ENCODE peak calls at places on chromosomes 12 and 14, in eight cellular contexts. M, L, R, Z, H, U, A and X are unnamed samples.

GRCh38 chr12:67693895-67694294 is 45.4 kb downstream of the DYRK2 start:
- DNase-seq in M (no peak), L (no peak), R (no peak), Z (no peak), H (no peak), U (no peak), A (no peak), X (no peak)

GRCh38 chr14:85257287-85257686 is 272.7 kb upstream of the FLRT2 start:
- DNase-seq in M (no peak), L (no peak), R (no peak), Z (no peak), H (no peak), U (no peak), A (no peak), X (no peak)

GRCh38 chr12:48999371-49000131 is at the start of gene DDN:
- DNase-seq in M (no peak), L (no peak), R (no peak), Z (no peak), H (no peak), U (no peak), A (no peak), X (peak)

GRCh38 chr12:482061-482460 is 22.3 kb downstream of the B4GALNT3 start:
- DNase-seq in M (no peak), L (no peak), R (no peak), Z (no peak), H (no peak), U (no peak), A (no peak), X (no peak)

GRCh38 chr12:7439579-7440505 is 4.1 kb downstream of the CD163L1 start:
- DNase-seq in M (no peak), L (peak), R (no peak), Z (no peak), H (peak), U (no peak), A (no peak), X (peak)

GRCh38 chr14:103629503-103630121 is 601 bp downstream of the KLC1 start:
- DNase-seq in M (no peak), L (no peak), R (peak), Z (no peak), H (peak), U (peak), A (peak), X (peak)

GRCh38 chr12:66633676-66634075 is 45.2 kb downstream of the GRIP1 start:
- DNase-seq in M (no peak), L (peak), R (no peak), Z (no peak), H (no peak), U (no peak), A (no peak), X (no peak)

GRCh38 chr12:88763536-88764100 is 183.3 kb upstream of the KITLG start:
- DNase-seq in M (no peak), L (no peak), R (no peak), Z (no peak), H (no peak), U (no peak), A (no peak), X (no peak)

GRCh38 chr14:61780125-61780524 is 17.9 kb downstream of the SNAPC1 start:
- DNase-seq in M (no peak), L (no peak), R (no peak), Z (no peak), H (no peak), U (no peak), A (no peak), X (no peak)

GRCh38 chr14:62604524-62604923 is 440.7 kb downstream of the KCNH5 start:
- DNase-seq in M (no peak), L (no peak), R (no peak), Z (no peak), H (no peak), U (no peak), A (no peak), X (no peak)

GRCh38 chr12:9813821-9814798 is 13.2 kb upstream of the KLRF1 start:
- DNase-seq in M (peak), L (peak), R (peak), Z (no peak), H (peak), U (peak), A (peak), X (peak)

GRCh38 chr14:90288646-90289355 is 32.4 kb downstream of the PSMC1 start:
- DNase-seq in M (no peak), L (peak), R (no peak), Z (no peak), H (no peak), U (no peak), A (no peak), X (no peak)

GRCh38 chr14:93090826-93091583 is 24.7 kb downstream of the ITPK1 start:
- DNase-seq in M (no peak), L (no peak), R (peak), Z (no peak), H (no peak), U (peak), A (no peak), X (no peak)

GRCh38 chr12:93442411-93443340 is 929 bp upstream of the UBE2N start:
- DNase-seq in M (no peak), L (no peak), R (no peak), Z (no peak), H (no peak), U (no peak), A (no peak), X (no peak)

DNA sequence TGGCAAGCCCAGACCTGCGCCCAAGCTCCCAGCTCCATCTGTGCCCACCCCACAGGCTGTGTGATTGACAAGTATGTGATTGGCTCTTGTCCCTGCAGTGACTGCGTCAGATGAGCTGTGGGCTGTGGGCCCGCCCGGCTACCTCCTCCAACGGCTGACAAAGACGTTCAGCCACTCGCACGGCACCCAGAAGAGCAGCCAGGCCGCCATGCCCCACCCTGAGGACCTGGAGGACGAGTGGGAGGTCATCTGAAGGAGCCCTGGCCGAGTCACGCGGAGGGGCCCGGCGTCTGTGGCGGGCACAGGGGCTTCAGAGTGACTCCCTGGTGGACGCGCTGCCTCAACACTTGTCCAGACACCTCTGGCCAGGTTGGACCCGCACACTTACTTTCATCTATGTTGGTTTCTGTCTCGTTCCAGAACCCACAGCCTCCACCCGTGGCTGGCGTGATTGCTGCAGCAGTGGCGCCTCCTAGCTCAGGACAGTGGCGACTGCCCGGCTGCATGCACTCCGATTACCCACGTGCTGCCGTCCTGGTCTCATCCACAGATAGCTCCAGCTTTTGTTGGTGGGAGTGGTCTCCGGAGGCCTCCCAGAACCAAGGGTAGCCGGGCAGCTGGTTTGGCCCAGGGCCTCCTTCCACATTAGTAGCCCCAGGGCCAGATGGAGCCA is 11.4 kb downstream of the ANKRD9 start:
- DNase-seq in M (no peak), L (no peak), R (no peak), Z (no peak), H (peak), U (no peak), A (no peak), X (no peak)
- TF ChIP-seq CTCF in M (no peak), L (no peak), R (no peak), Z (no peak), H (peak), U (no peak), A (no peak), X (no peak)

GRCh38 chr12:25256005-25256404 is 5.3 kb upstream of the KRAS start:
- DNase-seq in M (no peak), L (no peak), R (no peak), Z (no peak), H (no peak), U (no peak), A (no peak), X (no peak)
- TF ChIP-seq POLR2AphosphoS5 in M (no peak), L (no peak), R (no peak), Z (no peak), H (no peak), U (no peak), A (no peak), X (no peak)

DNA sequence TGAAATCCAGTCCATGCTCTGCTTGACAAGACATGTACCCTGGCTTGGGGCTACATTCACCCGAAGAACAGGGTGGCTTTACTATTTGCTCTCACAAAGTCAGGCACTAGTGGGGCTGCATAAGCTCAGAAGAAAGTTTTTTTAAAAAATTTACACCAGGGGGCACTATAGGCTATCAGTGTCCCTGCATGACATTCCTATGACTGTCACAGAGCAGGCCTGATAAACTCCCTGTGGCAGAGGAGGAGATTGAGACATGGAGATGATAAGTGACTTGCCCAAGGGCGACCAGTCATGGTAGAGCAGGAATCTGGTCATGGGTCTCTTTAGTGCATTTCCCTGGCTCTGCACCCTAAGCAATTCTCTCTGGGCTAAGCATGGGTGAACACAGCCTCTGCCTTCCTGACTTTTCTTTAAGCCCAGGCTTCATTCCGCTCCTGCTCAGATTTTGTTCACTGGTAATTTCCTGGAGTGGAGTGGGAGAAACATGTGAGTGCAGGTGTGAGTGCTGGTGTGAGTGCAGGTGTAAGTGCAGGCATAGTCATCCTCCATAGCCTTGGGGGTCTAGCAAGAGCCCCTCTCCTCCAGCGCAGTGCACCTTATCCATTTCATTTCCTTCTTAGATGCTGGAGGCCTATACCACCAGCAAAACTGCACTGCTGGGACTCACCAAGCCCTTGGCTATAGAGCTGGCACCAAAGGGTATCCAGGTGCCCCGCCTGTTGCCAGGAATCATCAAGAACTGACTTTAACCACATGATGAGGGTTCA is 91.6 kb downstream of the DHRS2 start:
- DNase-seq in M (no peak), L (peak), R (no peak), Z (peak), H (no peak), U (no peak), A (no peak), X (no peak)
- TF ChIP-seq CTCF in M (peak), L (peak), R (no peak), Z (no peak), H (peak), U (peak), A (no peak), X (no peak)

GRCh38 chr14:33835677-33836076 is 115.2 kb downstream of the EGLN3 start:
- DNase-seq in M (no peak), L (no peak), R (no peak), Z (no peak), H (no peak), U (no peak), A (no peak), X (no peak)

GRCh38 chr14:33836895-33837577 is 113.8 kb downstream of the EGLN3 start:
- DNase-seq in M (no peak), L (no peak), R (no peak), Z (no peak), H (no peak), U (no peak), A (no peak), X (no peak)

GRCh38 chr14:33834956-33835655 is 115.8 kb downstream of the EGLN3 start:
- DNase-seq in M (no peak), L (no peak), R (no peak), Z (no peak), H (no peak), U (no peak), A (no peak), X (no peak)

GRCh38 chr14:33837943-33838683 is 112.8 kb downstream of the EGLN3 start:
- DNase-seq in M (no peak), L (no peak), R (no peak), Z (no peak), H (no peak), U (peak), A (no peak), X (no peak)

DNA sequence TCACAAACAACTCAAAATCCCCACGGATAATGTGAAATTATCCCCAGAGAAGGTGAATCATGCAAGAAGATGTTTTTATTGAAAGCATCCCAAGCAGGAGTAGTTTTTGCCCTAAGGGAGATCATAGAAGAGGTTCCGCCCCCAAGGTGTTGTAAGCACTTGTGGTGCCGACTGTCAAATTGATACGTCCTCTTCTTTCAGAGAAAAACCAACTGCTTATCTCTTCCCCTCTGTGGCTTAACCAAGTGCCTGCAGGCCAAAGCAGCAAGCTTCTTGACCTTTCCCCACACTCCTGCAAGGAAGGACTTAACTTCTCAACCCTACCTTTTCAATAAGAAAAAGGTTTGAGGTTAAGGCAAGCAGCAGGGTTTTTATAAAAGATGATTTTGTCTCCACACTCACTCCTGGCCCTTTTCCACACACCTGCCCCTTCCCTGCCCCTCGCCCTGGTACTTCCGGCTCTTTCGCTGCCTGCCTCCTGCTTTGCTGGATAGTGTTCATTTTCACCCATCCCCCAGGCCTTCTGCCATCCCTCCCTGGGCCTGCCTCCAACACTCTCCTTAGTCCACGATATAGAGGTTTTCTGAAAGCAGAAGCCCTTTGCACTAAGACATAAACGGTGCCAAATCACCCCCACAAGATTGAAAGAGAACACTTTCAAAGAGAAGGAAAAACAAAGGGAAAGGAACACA is 114.5 kb downstream of the EGLN3 start:
- DNase-seq in M (no peak), L (no peak), R (no peak), Z (no peak), H (no peak), U (no peak), A (no peak), X (no peak)
- TF ChIP-seq POLR2AphosphoS5 in M (no peak), L (no peak), R (no peak), Z (no peak), H (no peak), U (no peak), A (no peak), X (no peak)

GRCh38 chr12:85448548-85449139 is 168.6 kb downstream of the ALX1 start:
- DNase-seq in M (no peak), L (peak), R (no peak), Z (no peak), H (no peak), U (no peak), A (no peak), X (no peak)
- TF ChIP-seq CTCF in M (peak), L (no peak), R (no peak), Z (no peak), H (peak), U (peak), A (no peak), X (no peak)

GRCh38 chr12:47021298-47021697 is 58.1 kb upstream of the PCED1B start:
- DNase-seq in M (peak), L (peak), R (no peak), Z (peak), H (no peak), U (peak), A (no peak), X (no peak)
- TF ChIP-seq POLR2AphosphoS5 in M (no peak), L (no peak), R (no peak), Z (no peak), H (no peak), U (no peak), A (no peak), X (no peak)

GRCh38 chr14:97218713-97219355 is 421.7 kb downstream of the VRK1 start:
- DNase-seq in M (no peak), L (no peak), R (no peak), Z (no peak), H (no peak), U (no peak), A (no peak), X (peak)
- TF ChIP-seq CTCF in M (no peak), L (no peak), R (no peak), Z (no peak), H (no peak), U (no peak), A (no peak), X (no peak)

GRCh38 chr14:21078287-21078686 is 8.2 kb downstream of the ARHGEF40 start:
- DNase-seq in M (no peak), L (no peak), R (no peak), Z (no peak), H (no peak), U (no peak), A (no peak), X (no peak)
- TF ChIP-seq POLR2AphosphoS5 in M (no peak), L (no peak), R (no peak), Z (no peak), H (no peak), U (no peak), A (no peak), X (no peak)

GRCh38 chr12:69511870-69512269 is 41.7 kb downstream of the FRS2 start:
- DNase-seq in M (no peak), L (no peak), R (no peak), Z (no peak), H (no peak), U (peak), A (no peak), X (no peak)

GRCh38 chr12:69511016-69511415 is 40.8 kb downstream of the FRS2 start:
- DNase-seq in M (no peak), L (no peak), R (no peak), Z (no peak), H (no peak), U (no peak), A (no peak), X (no peak)

GRCh38 chr12:69511469-69511868 is 41.3 kb downstream of the FRS2 start:
- DNase-seq in M (no peak), L (no peak), R (no peak), Z (no peak), H (no peak), U (no peak), A (no peak), X (no peak)

GRCh38 chr12:69509308-69509736 is 39.1 kb downstream of the FRS2 start:
- DNase-seq in M (no peak), L (peak), R (no peak), Z (no peak), H (no peak), U (no peak), A (no peak), X (no peak)

DNA sequence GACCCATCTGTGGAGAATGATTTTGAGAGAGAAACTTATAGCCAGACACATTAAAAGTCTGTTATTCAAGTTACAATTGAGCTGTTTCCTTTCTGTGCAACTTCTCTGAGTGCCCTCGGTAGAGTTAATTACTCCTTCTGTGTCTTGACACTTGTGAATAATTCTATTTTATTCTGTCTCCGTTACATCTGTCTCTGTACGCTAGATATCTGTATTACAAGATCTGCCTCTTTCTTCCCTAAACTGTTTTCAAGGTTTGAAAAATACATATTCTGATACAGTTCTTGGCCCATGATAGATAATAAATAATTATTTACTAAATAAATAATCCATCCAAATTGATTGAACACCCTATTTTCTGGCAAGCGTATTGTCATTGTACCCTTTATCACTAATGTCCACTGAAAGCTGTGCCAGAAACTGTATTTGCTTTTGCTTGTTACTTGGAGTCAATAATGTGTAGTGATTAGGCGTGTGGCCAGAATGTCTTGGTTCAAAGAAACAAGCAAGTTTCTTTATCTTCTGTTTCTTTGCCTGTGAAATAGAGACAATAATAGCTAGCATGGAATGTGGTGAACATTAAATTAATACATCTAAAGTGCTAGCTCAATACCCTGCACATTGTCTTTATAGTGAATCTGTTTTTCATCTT is 40.1 kb downstream of the FRS2 start:
- DNase-seq in M (no peak), L (no peak), R (no peak), Z (no peak), H (no peak), U (no peak), A (no peak), X (no peak)
- TF ChIP-seq CTCF in M (no peak), L (no peak), R (no peak), Z (no peak), H (no peak), U (no peak), A (no peak), X (no peak)